ENCODE peak calls at places on chromosomes 6 and 20, in five cellular contexts. G is stimulated activated CD4-positive, alpha-beta T cell treated with anti-CD3 and anti-CD28 coated beads, Interleukin-1b, Interleukin-23, amount 100 ng/mL, for 24 hours; V is mesendoderm; Y is activated CD4-positive, alpha-beta T cell treated with anti-CD3 and anti-CD28 coated beads, Interleukin-2, amount 50 U/mL, for 48 hours; Z is iPS-NIHi11. K is an unnamed sample.

GRCh38 chr20:35468671-35469334 is 13.4 kb downstream of the CEP250 start:
- DNase-seq in G (no peak), Z (no peak), Y (no peak), V (no peak), K (no peak)

GRCh38 chr6:12608016-12608860 is 108.3 kb upstream of the PHACTR1 start:
- DNase-seq in Z (no peak), V (no peak), G (no peak), Y (no peak), K (no peak)

GRCh38 chr6:167227984-167228383 is 63.1 kb upstream of the UNC93A start:
- DNase-seq in V (peak), G (no peak), Z (no peak), Y (no peak), K (no peak)

GRCh38 chr6:104623052-104623690 is 236.5 kb downstream of the HACE1 start:
- DNase-seq in G (no peak), V (peak), Z (peak), Y (no peak), K (peak)

GRCh38 chr6:9428416-9429172 is 986.3 kb downstream of the TFAP2A start:
- DNase-seq in Z (no peak), Y (no peak), V (no peak), G (no peak), K (no peak)

GRCh38 chr6:155026366-155027045 is 31.4 kb downstream of the TIAM2 start:
- DNase-seq in V (peak), G (no peak), Z (no peak), Y (peak), K (no peak)

GRCh38 chr6:89928604-89929003 is 34.3 kb downstream of the GJA10 start:
- DNase-seq in Y (peak), Z (no peak), G (no peak), V (no peak), K (no peak)

GRCh38 chr20:4161447-4162251 is 146.3 kb upstream of the RNF24 start:
- DNase-seq in Z (peak), V (no peak), Y (peak), G (no peak), K (peak)

GRCh38 chr6:115733426-115733825 is 327.3 kb downstream of the FRK start:
- DNase-seq in Y (no peak), V (no peak), G (no peak), Z (no peak), K (no peak)

GRCh38 chr20:24781061-24781980 is 167.7 kb upstream of the CST7 start:
- DNase-seq in G (no peak), Y (peak), Z (peak), V (peak), K (peak)

GRCh38 chr6:5899216-5900045 is 107.3 kb downstream of the NRN1 start:
- DNase-seq in Z (no peak), Y (no peak), V (no peak), G (no peak), K (no peak)